ENCODE peak calls at places on chromosomes 3 and 15, in ten cellular contexts. H is cardiac fibroblast, Z is brain microvascular endothelial cell, N is spleen, J is vagina, X is uterus, Q is epithelial cell of esophagus, F is thoracic aorta, G is A673, E is breast epithelium. K is an unnamed sample.

GRCh38 chr3:194871864-194872668 is 186.4 kb downstream of the FAM43A start:
- DNase-seq in H (peak; percentile 63), Z (peak; percentile 33), N (no peak), J (no peak), X (no peak), Q (peak; percentile 53), F (no peak), G (peak; percentile 58), E (no peak), K (peak; percentile 18)

GRCh38 chr3:46348811-46349482 is 5.0 kb upstream of the CCR2 start:
- DNase-seq in H (no peak), Z (no peak), N (no peak), J (no peak), X (no peak), Q (no peak), F (no peak), G (no peak), E (no peak), K (no peak)

GRCh38 chr15:74320358-74321247 is 46.8 kb downstream of the CYP11A1 start:
- DNase-seq in H (peak; percentile 69), Z (peak; percentile 54), N (no peak), J (no peak), X (peak; percentile 72), Q (peak; percentile 46), F (no peak), G (peak; percentile 78), E (peak; percentile 20), K (peak; percentile 67)

GRCh38 chr15:83410532-83410931 is 36.6 kb upstream of the SH3GL3 start:
- DNase-seq in H (no peak), Z (no peak), N (no peak), J (no peak), X (no peak), Q (no peak), F (no peak), G (no peak), E (no peak), K (no peak)

GRCh38 chr15:67133738-67134576 is 68.6 kb downstream of the SMAD3 start:
- DNase-seq in H (peak; percentile 70), Z (peak; percentile 69), N (no peak), J (no peak), X (no peak), Q (peak; percentile 54), F (no peak), G (no peak), E (no peak), K (peak; percentile 87)

GRCh38 chr15:52496776-52497470 is 31.8 kb downstream of the MYO5A start:
- DNase-seq in H (peak; percentile 67), Z (peak; percentile 12), N (no peak), J (no peak), X (no peak), Q (peak; percentile 96), F (no peak), G (no peak), E (no peak), K (no peak)

GRCh38 chr3:10417849-10418248 is 87.5 kb downstream of the ATP2B2 start:
- DNase-seq in H (peak; percentile 27), Z (no peak), N (no peak), J (no peak), X (no peak), Q (peak; percentile 30), F (no peak), G (no peak), E (no peak), K (peak; percentile 44)

GRCh38 chr3:40782086-40782721 is 257.4 kb downstream of the ZNF621 start:
- DNase-seq in H (peak; percentile 6), Z (no peak), N (no peak), J (no peak), X (no peak), Q (no peak), F (no peak), G (peak; percentile 9), E (no peak), K (peak; percentile 24)

GRCh38 chr3:123119802-123120201 is 53.0 kb downstream of the PDIA5 start:
- DNase-seq in H (no peak), Z (no peak), N (peak; percentile 9), J (no peak), X (no peak), Q (no peak), F (no peak), G (no peak), E (no peak), K (no peak)

GRCh38 chr3:140568131-140568530 is 109.7 kb upstream of the TRIM42 start:
- DNase-seq in H (no peak), Z (no peak), N (no peak), J (no peak), X (no peak), Q (no peak), F (no peak), G (no peak), E (no peak), K (no peak)

GRCh38 chr3:123067689-123068226 is 933 bp downstream of the PDIA5 start:
- DNase-seq in H (no peak), Z (no peak), N (no peak), J (no peak), X (no peak), Q (peak; percentile 27), F (no peak), G (peak; percentile 34), E (no peak), K (no peak)

GRCh38 chr3:66390013-66390412 is 110.8 kb downstream of the LRIG1 start:
- DNase-seq in H (no peak), Z (no peak), N (no peak), J (no peak), X (no peak), Q (no peak), F (no peak), G (no peak), E (no peak), K (no peak)

GRCh38 chr3:197775317-197775716 is 15.7 kb upstream of the LRCH3 start:
- DNase-seq in H (no peak), Z (no peak), N (no peak), J (no peak), X (no peak), Q (no peak), F (no peak), G (peak; percentile 76), E (no peak), K (no peak)

GRCh38 chr3:114839476-114839875 is 307.6 kb downstream of the ZBTB20 start:
- DNase-seq in H (no peak), Z (no peak), N (no peak), J (no peak), X (no peak), Q (no peak), F (no peak), G (no peak), E (no peak), K (no peak)

GRCh38 chr3:192090586-192090985 is 629.6 kb downstream of the PYDC2 start:
- DNase-seq in H (no peak), Z (no peak), N (no peak), J (no peak), X (no peak), Q (peak; percentile 22), F (no peak), G (no peak), E (no peak), K (no peak)

GRCh38 chr15:57323299-57323805 is 53.0 kb upstream of the CGNL1 start:
- DNase-seq in H (no peak), Z (no peak), N (no peak), J (no peak), X (no peak), Q (no peak), F (no peak), G (no peak), E (no peak), K (no peak)

GRCh38 chr15:57324944-57325679 is 51.2 kb upstream of the CGNL1 start:
- DNase-seq in H (no peak), Z (no peak), N (no peak), J (no peak), X (no peak), Q (no peak), F (no peak), G (no peak), E (no peak), K (no peak)

GRCh38 chr15:57323806-57324589 is 52.3 kb upstream of the CGNL1 start:
- DNase-seq in H (no peak), Z (peak; percentile 46), N (no peak), J (no peak), X (no peak), Q (peak; percentile 89), F (no peak), G (peak; percentile 92), E (peak; percentile 78), K (peak; percentile 94)

GRCh38 chr15:57326196-57326595 is 50.1 kb upstream of the CGNL1 start:
- DNase-seq in H (no peak), Z (no peak), N (no peak), J (no peak), X (no peak), Q (no peak), F (no peak), G (no peak), E (no peak), K (no peak)

GRCh38 chr15:57324590-57324890 is 51.8 kb upstream of the CGNL1 start:
- DNase-seq in H (no peak), Z (no peak), N (no peak), J (no peak), X (no peak), Q (no peak), F (no peak), G (no peak), E (no peak), K (no peak)
- H3K4me3 ChIP-seq in H (no peak overlapping the region), Z (no peak overlapping the region), N (no peak overlapping the region), J (no peak overlapping the region), X (no peak overlapping the region), Q (no peak overlapping the region), F (no peak overlapping the region), G (no peak overlapping the region), E (no peak overlapping the region), K (no peak overlapping the region)

GRCh38 chr3:12165909-12166308 is 7.2 kb upstream of the TIMP4 start:
- DNase-seq in H (no peak), Z (no peak), N (no peak), J (no peak), X (no peak), Q (no peak), F (no peak), G (no peak), E (no peak), K (no peak)
- TF ChIP-seq CTCF in H (no peak), Z (no peak), N (no peak), J (no peak), X (no peak), Q (no peak), F (no peak), G (no peak), E (no peak), K (no peak)

GRCh38 chr3:26621891-26622633 is 510 bp upstream of the LRRC3B start:
- DNase-seq in H (no peak), Z (no peak), N (no peak), J (no peak), X (no peak), Q (no peak), F (no peak), G (no peak), E (no peak), K (no peak)
- H3K4me3 ChIP-seq in H (no peak overlapping the region), Z (no peak overlapping the region), N (no peak overlapping the region), J (no peak overlapping the region), X (peak overlapping the region; percentile 18), Q (no peak overlapping the region), F (peak overlapping the region; percentile 60), G (peak overlapping the region; percentile 24), E (peak overlapping the region; percentile 55), K (no peak overlapping the region)

DNA sequence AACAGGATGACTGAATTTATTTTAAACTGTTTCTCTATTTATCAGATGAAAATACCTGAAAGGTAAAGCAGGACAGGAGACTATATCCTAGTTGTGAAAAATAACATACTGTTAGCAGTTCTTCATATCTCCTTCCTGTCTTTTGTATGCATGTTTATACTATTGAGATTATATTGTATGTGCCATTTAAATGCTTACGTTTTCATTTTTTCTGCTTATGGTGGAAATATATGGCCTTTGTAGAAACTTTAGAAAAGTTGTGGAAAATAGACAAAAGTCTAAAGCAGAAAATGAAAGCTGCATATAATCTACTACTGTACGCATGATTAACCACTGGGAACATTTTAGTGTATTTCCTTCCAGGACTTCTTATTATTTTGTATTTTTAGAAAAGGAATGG is 2.1 kb upstream of the PPM1L start:
- DNase-seq in H (no peak), Z (no peak), N (no peak), J (no peak), X (no peak), Q (no peak), F (no peak), G (no peak), E (no peak), K (no peak)
- TF ChIP-seq CTCF in H (no peak), Z (no peak), N (no peak), J (no peak), X (no peak), Q (no peak), F (no peak), G (no peak), E (no peak), K (no peak)